ENCODE peak calls at places on chromosome 22, in six cellular contexts. R is fibroblast of pulmonary artery; H is cardiac fibroblast; P is HAP-1; E is Peyer's patch; J is CD8-positive, alpha-beta memory T cell. A is an unnamed sample.

GRCh38 chr22:47176573-47177333 is 414.3 kb downstream of the TBC1D22A start:
- DNase-seq in R (no peak), H (no peak), P (no peak), E (no peak), J (no peak), A (peak)

GRCh38 chr22:36277482-36278291 is 24.8 kb downstream of the APOL1 start:
- DNase-seq in R (peak), H (peak), P (peak), E (peak), J (peak), A (peak)

GRCh38 chr22:35842954-35843353 is 125.3 kb downstream of the APOL5 start:
- DNase-seq in R (peak), H (peak), P (peak), E (no peak), J (no peak), A (no peak)

GRCh38 chr22:36475341-36475740 is 6.1 kb downstream of the TXN2 start:
- DNase-seq in R (no peak), H (no peak), P (no peak), E (no peak), J (no peak), A (no peak)

GRCh38 chr22:24146190-24146616 is 35.1 kb upstream of the SUSD2 start:
- DNase-seq in R (peak), H (peak), P (no peak), E (peak), J (peak), A (peak)

GRCh38 chr22:31929126-31929928 is 15.0 kb upstream of the YWHAH start:
- DNase-seq in R (no peak), H (no peak), P (no peak), E (no peak), J (no peak), A (no peak)

GRCh38 chr22:23670378-23671295 is 20.2 kb upstream of the RGL4 start:
- DNase-seq in R (no peak), H (no peak), P (no peak), E (no peak), J (no peak), A (peak)

GRCh38 chr22:35450824-35451541 is 51.0 kb downstream of the MCM5 start:
- DNase-seq in R (no peak), H (no peak), P (no peak), E (no peak), J (no peak), A (peak)

GRCh38 chr22:17775781-17776470 is 1.7 kb upstream of the BID start:
- DNase-seq in R (no peak), H (no peak), P (no peak), E (peak), J (peak), A (no peak)

GRCh38 chr22:17777717-17778044 is 3.4 kb upstream of the BID start:
- DNase-seq in R (no peak), H (no peak), P (no peak), E (no peak), J (no peak), A (no peak)

GRCh38 chr22:17774928-17775675 is 833 bp upstream of the BID start:
- DNase-seq in R (no peak), H (no peak), P (no peak), E (peak), J (no peak), A (no peak)

GRCh38 chr22:17778412-17778976 is 4.2 kb upstream of the BID start:
- DNase-seq in R (no peak), H (no peak), P (no peak), E (no peak), J (no peak), A (no peak)

GRCh38 chr22:17777005-17777716 is 2.9 kb upstream of the BID start:
- DNase-seq in R (no peak), H (no peak), P (no peak), E (no peak), J (peak), A (peak)
- H3K4me3 ChIP-seq in R (no peak), H (no peak), P (no peak), E (peak), J (peak), A (no peak)

DNA sequence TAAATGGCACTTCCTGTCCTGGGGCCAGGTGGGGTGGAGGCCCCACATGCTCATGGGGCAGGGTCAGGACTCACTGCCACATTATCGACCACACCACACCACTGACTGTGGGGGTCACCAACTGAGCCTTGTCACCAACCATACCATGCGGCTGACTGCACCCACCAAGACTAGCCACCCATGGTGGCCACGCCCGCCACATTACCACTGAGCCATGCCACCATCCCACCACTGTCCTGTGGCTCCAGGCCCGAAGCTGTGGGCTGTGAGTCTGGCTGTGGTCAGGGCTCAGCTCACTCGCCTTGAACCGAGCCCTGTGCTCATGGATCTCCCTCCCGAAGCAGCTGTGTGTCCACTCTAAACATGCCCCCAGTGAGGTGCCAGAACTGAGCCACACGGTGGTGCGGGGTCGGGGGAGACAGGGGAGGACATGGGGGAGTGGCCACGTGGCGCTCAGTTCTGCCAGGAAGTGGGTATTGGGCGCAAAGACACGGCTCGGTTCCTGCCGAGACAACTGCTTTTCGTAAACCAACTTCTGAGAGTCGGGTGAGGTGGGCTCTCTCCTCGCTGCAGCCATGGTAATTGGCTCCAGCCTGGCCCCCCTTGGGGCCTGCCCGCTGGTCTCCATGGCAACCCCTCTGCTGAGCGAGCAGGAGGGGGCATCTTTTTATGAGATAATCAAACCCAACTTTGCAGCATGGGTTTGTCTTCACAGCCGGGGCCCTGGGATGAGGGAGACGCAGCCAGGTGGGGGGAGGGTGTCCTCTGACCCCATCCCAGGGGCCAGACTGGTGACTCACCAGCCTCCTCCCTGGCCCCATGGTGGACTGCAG is 23.2 kb downstream of the RTN4R start:
- DNase-seq in R (no peak), H (no peak), P (no peak), E (no peak), J (peak), A (no peak)
- H3K4me3 ChIP-seq in R (no peak), H (no peak), P (no peak), E (no peak), J (peak), A (no peak)

DNA sequence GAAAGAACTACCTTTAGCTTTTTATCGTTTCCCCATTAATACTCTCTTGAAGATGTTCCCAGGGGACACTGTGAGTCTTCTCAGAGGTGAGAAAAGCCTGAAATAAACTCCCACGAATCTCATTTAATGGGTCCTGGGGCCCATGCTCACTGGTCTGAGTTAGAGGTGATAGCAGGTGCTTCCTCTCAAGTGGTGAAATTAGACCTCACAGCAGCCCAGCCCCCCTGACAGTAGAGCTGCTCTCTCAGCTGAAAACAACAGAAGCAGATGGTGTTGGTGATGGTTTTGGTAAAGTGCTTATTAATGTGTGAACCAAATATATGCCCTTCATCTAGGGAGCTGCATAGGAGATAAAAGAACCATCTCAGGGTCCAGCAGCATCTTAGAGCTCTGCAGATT is 76.8 kb upstream of the VPREB1 start:
- DNase-seq in R (no peak), H (no peak), P (no peak), E (no peak), J (no peak), A (no peak)
- H3K4me3 ChIP-seq in R (no peak), H (no peak), P (no peak), E (no peak), J (peak), A (no peak)

DNA sequence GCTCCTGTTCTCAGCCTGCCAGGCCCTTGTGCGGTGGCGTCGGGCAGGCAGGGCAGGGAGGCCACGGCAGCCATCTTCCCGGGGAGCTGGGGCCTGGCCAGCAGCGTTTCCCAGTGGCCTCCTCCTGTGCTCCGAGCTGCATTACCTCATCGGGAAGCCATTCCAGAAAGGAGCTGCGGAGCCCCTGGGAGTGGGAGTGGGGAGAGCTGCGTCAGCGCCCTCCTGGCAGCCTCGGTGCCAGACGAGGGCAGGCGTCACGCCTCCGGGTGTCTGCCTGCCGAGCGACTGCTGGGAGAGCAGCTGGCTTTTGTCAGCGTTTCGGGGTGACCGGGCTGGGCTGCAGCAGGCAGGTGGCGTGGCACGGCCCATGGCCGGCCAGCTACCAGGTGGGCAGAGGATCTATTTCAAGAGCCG is 30.9 kb upstream of the WNT7B start:
- DNase-seq in R (peak), H (peak), P (no peak), E (peak), J (no peak), A (no peak)
- H3K4me3 ChIP-seq in R (no peak), H (peak), P (no peak), E (no peak), J (no peak), A (no peak)

GRCh38 chr22:50346415-50346945 is 3.4 kb downstream of the PPP6R2 start:
- DNase-seq in R (no peak), H (no peak), P (no peak), E (no peak), J (no peak), A (no peak)

GRCh38 chr22:50341977-50342650 is 1.0 kb upstream of the PPP6R2 start:
- DNase-seq in R (peak), H (peak), P (peak), E (peak), J (peak), A (peak)

GRCh38 chr22:50340157-50340879 is 2.8 kb upstream of the PPP6R2 start:
- DNase-seq in R (peak), H (no peak), P (peak), E (no peak), J (no peak), A (no peak)

GRCh38 chr22:50342651-50343540 is at the start of gene PPP6R2:
- DNase-seq in R (peak), H (peak), P (peak), E (peak), J (peak), A (peak)

GRCh38 chr22:50343541-50343935 is 411 bp downstream of the PPP6R2 start:
- DNase-seq in R (no peak), H (no peak), P (no peak), E (no peak), J (no peak), A (no peak)
- H3K4me3 ChIP-seq in R (peak), H (peak), P (peak), E (peak), J (peak), A (peak)

DNA sequence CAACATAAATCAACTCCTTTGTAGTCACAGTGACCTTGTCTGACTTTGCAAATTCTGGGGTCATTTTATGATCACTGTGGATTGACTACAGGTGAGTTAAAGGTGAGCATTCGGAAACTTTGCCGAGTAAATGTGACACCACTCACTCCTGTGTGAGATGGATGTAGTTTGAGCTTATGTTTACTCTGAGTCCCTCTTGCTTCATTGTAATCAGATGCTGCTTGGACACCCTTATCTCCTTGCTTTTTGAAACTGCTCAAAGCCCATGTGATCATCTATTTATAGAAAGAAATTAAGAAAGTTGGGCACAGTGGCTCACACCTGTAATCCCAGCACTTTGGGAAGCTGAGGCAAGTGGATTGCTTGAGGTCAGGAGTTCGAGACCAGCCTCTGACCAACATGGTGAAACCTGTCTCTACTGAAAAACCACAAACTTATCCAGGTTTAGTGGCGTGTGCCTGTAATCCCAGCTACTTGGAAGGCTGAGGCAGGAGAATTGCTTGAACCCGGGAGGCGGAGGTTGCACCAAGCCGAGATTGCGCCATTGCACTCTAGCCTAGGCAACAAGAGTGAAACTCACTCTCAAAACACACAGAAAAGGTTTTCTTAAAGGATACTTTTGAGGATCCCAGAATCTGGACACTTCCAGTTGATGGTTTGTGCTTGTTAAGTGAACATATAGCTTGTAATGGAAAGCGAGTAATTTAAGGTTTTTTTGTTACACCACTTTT is 7.2 kb downstream of the FAM118A start:
- DNase-seq in R (no peak), H (no peak), P (no peak), E (no peak), J (no peak), A (no peak)
- H3K4me3 ChIP-seq in R (no peak), H (no peak), P (no peak), E (no peak), J (no peak), A (no peak)

GRCh38 chr22:19448739-19449421 is 1.4 kb upstream of the C22orf39 start:
- DNase-seq in R (no peak), H (no peak), P (no peak), E (no peak), J (no peak), A (no peak)
- H3K4me3 ChIP-seq in R (no peak), H (no peak), P (peak), E (peak), J (no peak), A (peak)

GRCh38 chr22:41909290-41910049 is 5.4 kb downstream of the SHISA8 start:
- DNase-seq in R (no peak), H (no peak), P (no peak), E (no peak), J (no peak), A (no peak)
- H3K4me3 ChIP-seq in R (no peak), H (no peak), P (no peak), E (peak), J (no peak), A (peak)

DNA sequence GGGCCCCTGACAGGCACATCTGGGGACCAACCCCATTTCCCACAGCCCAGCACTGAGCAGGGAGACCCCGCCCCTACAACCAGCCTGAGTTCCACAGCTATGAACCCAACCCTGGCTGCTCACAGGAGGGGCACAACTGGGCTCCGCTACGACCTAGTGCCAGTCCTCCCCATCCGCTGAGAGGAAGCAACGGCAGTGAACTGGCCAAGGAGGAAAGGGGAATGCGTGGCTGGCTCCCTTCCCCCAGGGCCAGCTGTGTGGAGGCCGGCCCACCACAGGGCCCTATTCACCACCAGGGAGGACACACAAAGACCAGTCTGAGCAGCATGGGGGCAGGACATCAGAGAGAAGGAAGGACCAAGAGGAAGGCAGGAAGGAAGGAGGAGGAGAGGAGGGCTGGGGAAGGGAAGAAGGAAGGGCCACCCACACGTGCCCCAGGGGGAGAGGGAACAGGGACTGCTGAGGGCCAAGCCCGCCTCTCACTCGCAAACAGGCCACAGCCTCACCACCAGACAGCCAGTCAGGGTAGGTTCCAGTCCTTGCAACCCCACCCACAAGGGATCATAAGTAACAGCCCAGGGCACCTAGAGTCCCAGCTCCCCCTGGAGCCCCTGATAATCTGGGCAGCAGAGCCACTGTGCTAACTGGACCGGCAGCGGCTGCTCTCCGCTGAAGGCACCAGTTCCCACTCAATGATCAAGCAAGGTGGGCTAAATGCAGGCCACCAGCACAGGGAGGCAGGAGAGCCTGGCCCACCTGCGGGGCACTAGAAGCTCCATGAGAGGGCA is 8.5 kb upstream of the GAL3ST1 start:
- DNase-seq in R (no peak), H (peak), P (no peak), E (no peak), J (no peak), A (no peak)
- H3K4me3 ChIP-seq in R (no peak), H (no peak), P (no peak), E (no peak), J (no peak), A (no peak)

GRCh38 chr22:50731811-50732624 is 6.0 kb upstream of the ACR start:
- DNase-seq in R (peak), H (peak), P (peak), E (peak), J (peak), A (peak)
- H3K4me3 ChIP-seq in R (no peak), H (peak), P (no peak), E (no peak), J (no peak), A (no peak)